ENCODE peak calls at places on chromosome 7, in seven cellular contexts. One of them, this sample, is unnamed.

GRCh38 chr7:157576415-157576814 is 239.6 kb downstream of the DNAJB6 start:
- DNase-seq in fibroblast of lung: no peak
- DNase-seq in GM23338: no peak
- DNase-seq in H1: no peak
- DNase-seq in neural progenitor cell: no peak
- DNase-seq in mammary epithelial cell: no peak
- DNase-seq in GM12878: no peak
- DNase-seq in this sample: no peak

GRCh38 chr7:123034106-123034505 is 38.6 kb upstream of the TAS2R16 start:
- DNase-seq in neural progenitor cell: no peak
- DNase-seq in mammary epithelial cell: no peak
- DNase-seq in H1: no peak
- DNase-seq in GM12878: no peak
- DNase-seq in fibroblast of lung: no peak
- DNase-seq in GM23338: no peak
- DNase-seq in this sample: no peak

GRCh38 chr7:47451851-47452205 is 130.1 kb downstream of the TNS3 start:
- DNase-seq in mammary epithelial cell: no peak
- DNase-seq in H1: no peak
- DNase-seq in GM23338: no peak
- DNase-seq in GM12878: no peak
- DNase-seq in fibroblast of lung: peak
- DNase-seq in neural progenitor cell: no peak
- DNase-seq in this sample: peak

GRCh38 chr7:2929321-2930201 is 85.5 kb upstream of the GNA12 start:
- DNase-seq in H1: no peak
- DNase-seq in fibroblast of lung: no peak
- DNase-seq in GM23338: no peak
- DNase-seq in mammary epithelial cell: no peak
- DNase-seq in GM12878: no peak
- DNase-seq in neural progenitor cell: no peak
- DNase-seq in this sample: no peak

GRCh38 chr7:156759143-156759542 is 118.6 kb downstream of the RNF32 start:
- DNase-seq in GM23338: no peak
- DNase-seq in fibroblast of lung: no peak
- DNase-seq in neural progenitor cell: no peak
- DNase-seq in H1: no peak
- DNase-seq in mammary epithelial cell: no peak
- DNase-seq in GM12878: no peak
- DNase-seq in this sample: no peak

GRCh38 chr7:2451171-2452073 is 24.8 kb downstream of the GRIFIN start:
- DNase-seq in fibroblast of lung: peak
- DNase-seq in mammary epithelial cell: peak
- DNase-seq in neural progenitor cell: peak
- DNase-seq in GM23338: peak
- DNase-seq in H1: peak
- DNase-seq in GM12878: no peak
- DNase-seq in this sample: peak

GRCh38 chr7:153066711-153067110 is 307.2 kb downstream of the ACTR3B start:
- DNase-seq in GM23338: no peak
- DNase-seq in mammary epithelial cell: no peak
- DNase-seq in H1: no peak
- DNase-seq in GM12878: no peak
- DNase-seq in neural progenitor cell: no peak
- DNase-seq in fibroblast of lung: no peak
- DNase-seq in this sample: no peak

GRCh38 chr7:84085147-84085546 is 109.4 kb downstream of the SEMA3A start:
- DNase-seq in neural progenitor cell: no peak
- DNase-seq in mammary epithelial cell: peak
- DNase-seq in H1: no peak
- DNase-seq in fibroblast of lung: peak
- DNase-seq in GM23338: no peak
- DNase-seq in GM12878: no peak
- DNase-seq in this sample: peak

GRCh38 chr7:14598978-14599377 is 303.6 kb downstream of the DGKB start:
- DNase-seq in mammary epithelial cell: peak
- DNase-seq in H1: no peak
- DNase-seq in GM12878: no peak
- DNase-seq in GM23338: no peak
- DNase-seq in fibroblast of lung: peak
- DNase-seq in neural progenitor cell: no peak
- DNase-seq in this sample: peak

GRCh38 chr7:30278386-30278785 is 6.0 kb upstream of the ZNRF2 start:
- DNase-seq in H1: no peak
- DNase-seq in GM12878: no peak
- DNase-seq in neural progenitor cell: no peak
- DNase-seq in mammary epithelial cell: no peak
- DNase-seq in GM23338: no peak
- DNase-seq in fibroblast of lung: no peak
- DNase-seq in this sample: no peak

GRCh38 chr7:78677391-78677790 is 776.1 kb downstream of the MAGI2 start:
- DNase-seq in neural progenitor cell: no peak
- DNase-seq in GM23338: no peak
- DNase-seq in mammary epithelial cell: no peak
- DNase-seq in GM12878: no peak
- DNase-seq in H1: no peak
- DNase-seq in fibroblast of lung: no peak
- DNase-seq in this sample: no peak

GRCh38 chr7:130490888-130491771 is 755 bp upstream of the MEST start:
- DNase-seq in GM12878: no peak
- DNase-seq in GM23338: peak
- DNase-seq in H1: no peak
- DNase-seq in neural progenitor cell: peak
- DNase-seq in mammary epithelial cell: no peak
- DNase-seq in fibroblast of lung: peak
- DNase-seq in this sample: peak

GRCh38 chr7:25216837-25217236 is 11.4 kb downstream of the NPVF start:
- DNase-seq in mammary epithelial cell: peak
- DNase-seq in GM12878: peak
- DNase-seq in fibroblast of lung: peak
- DNase-seq in H1: no peak
- DNase-seq in GM23338: peak
- DNase-seq in neural progenitor cell: peak
- DNase-seq in this sample: peak

GRCh38 chr7:75590373-75591005 is 98.4 kb downstream of the SPDYE5 start:
- DNase-seq in GM23338: no peak
- DNase-seq in fibroblast of lung: no peak
- DNase-seq in neural progenitor cell: no peak
- DNase-seq in mammary epithelial cell: no peak
- DNase-seq in H1: no peak
- DNase-seq in GM12878: no peak
- DNase-seq in this sample: no peak

GRCh38 chr7:137718360-137718759 is 128.4 kb downstream of the DGKI start:
- DNase-seq in GM23338: no peak
- DNase-seq in H1: no peak
- DNase-seq in mammary epithelial cell: no peak
- DNase-seq in GM12878: no peak
- DNase-seq in fibroblast of lung: no peak
- DNase-seq in neural progenitor cell: no peak
- DNase-seq in this sample: peak

GRCh38 chr7:108335264-108335918 is 120.8 kb downstream of the NRCAM start:
- DNase-seq in mammary epithelial cell: no peak
- DNase-seq in H1: no peak
- DNase-seq in fibroblast of lung: peak
- DNase-seq in GM12878: no peak
- DNase-seq in neural progenitor cell: no peak
- DNase-seq in GM23338: peak
- DNase-seq in this sample: peak

GRCh38 chr7:79876769-79877362 is 257.8 kb upstream of the GNAI1 start:
- DNase-seq in GM23338: no peak
- DNase-seq in GM12878: no peak
- DNase-seq in neural progenitor cell: no peak
- DNase-seq in mammary epithelial cell: peak
- DNase-seq in fibroblast of lung: peak
- DNase-seq in H1: no peak
- DNase-seq in this sample: peak

GRCh38 chr7:156127166-156128134 is 315.2 kb upstream of the SHH start:
- DNase-seq in GM12878: no peak
- DNase-seq in H1: peak
- DNase-seq in neural progenitor cell: no peak
- DNase-seq in GM23338: peak
- DNase-seq in mammary epithelial cell: no peak
- DNase-seq in fibroblast of lung: no peak
- DNase-seq in this sample: no peak

GRCh38 chr7:30062587-30062986 is 34.4 kb downstream of the PLEKHA8 start:
- DNase-seq in GM12878: no peak
- DNase-seq in H1: no peak
- DNase-seq in fibroblast of lung: peak
- DNase-seq in mammary epithelial cell: peak
- DNase-seq in neural progenitor cell: peak
- DNase-seq in GM23338: peak
- DNase-seq in this sample: peak

GRCh38 chr7:95784796-95785195 is 12.4 kb downstream of the DYNC1I1 start:
- DNase-seq in mammary epithelial cell: no peak
- DNase-seq in GM12878: no peak
- DNase-seq in H1: no peak
- DNase-seq in fibroblast of lung: no peak
- DNase-seq in GM23338: no peak
- DNase-seq in neural progenitor cell: no peak
- DNase-seq in this sample: no peak

GRCh38 chr7:124263232-124263827 is 230.5 kb upstream of the TMEM229A start:
- DNase-seq in fibroblast of lung: peak
- DNase-seq in GM23338: peak
- DNase-seq in H1: no peak
- DNase-seq in neural progenitor cell: peak
- DNase-seq in GM12878: peak
- DNase-seq in mammary epithelial cell: peak
- DNase-seq in this sample: no peak

GRCh38 chr7:116509982-116510579 is 10.5 kb downstream of the CAV2 start:
- DNase-seq in neural progenitor cell: no peak
- DNase-seq in mammary epithelial cell: no peak
- DNase-seq in GM12878: no peak
- DNase-seq in fibroblast of lung: peak
- DNase-seq in GM23338: no peak
- DNase-seq in H1: no peak
- DNase-seq in this sample: no peak

GRCh38 chr7:140475747-140476333 is 3.5 kb downstream of the MKRN1 start:
- DNase-seq in GM23338: peak
- DNase-seq in mammary epithelial cell: peak
- DNase-seq in fibroblast of lung: peak
- DNase-seq in H1: no peak
- DNase-seq in GM12878: no peak
- DNase-seq in neural progenitor cell: peak
- DNase-seq in this sample: peak

GRCh38 chr7:16271990-16272665 is 149.2 kb downstream of the CRPPA start:
- DNase-seq in GM12878: no peak
- DNase-seq in mammary epithelial cell: peak
- DNase-seq in neural progenitor cell: no peak
- DNase-seq in fibroblast of lung: no peak
- DNase-seq in GM23338: peak
- DNase-seq in H1: no peak
- DNase-seq in this sample: peak

GRCh38 chr7:157002819-157003421 is 7.5 kb downstream of the MNX1 start:
- DNase-seq in H1: no peak
- DNase-seq in fibroblast of lung: no peak
- DNase-seq in GM12878: no peak
- DNase-seq in GM23338: peak
- DNase-seq in neural progenitor cell: peak
- DNase-seq in mammary epithelial cell: no peak
- DNase-seq in this sample: no peak

DNA sequence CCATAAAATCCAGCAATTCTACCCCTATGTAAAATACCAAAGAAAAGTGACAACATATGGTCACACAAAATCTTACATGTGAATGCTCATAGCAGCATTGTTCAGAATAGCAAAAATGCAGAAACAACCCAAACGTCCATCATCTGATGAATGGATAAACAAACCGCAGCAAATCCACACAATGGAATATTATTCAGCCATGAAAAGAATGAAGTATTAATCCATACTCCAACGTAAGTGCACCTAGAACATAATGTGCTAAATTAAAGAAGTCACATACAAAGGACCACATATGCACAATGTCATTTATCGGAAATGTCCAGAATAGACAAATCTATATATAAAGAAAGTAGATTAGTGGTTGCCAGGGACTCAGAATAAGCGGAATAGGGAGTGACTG is 57.4 kb downstream of the SMURF1 start:
- DNase-seq in fibroblast of lung: no peak
- DNase-seq in GM23338: no peak
- DNase-seq in mammary epithelial cell: no peak
- DNase-seq in H1: no peak
- DNase-seq in neural progenitor cell: no peak
- DNase-seq in GM12878: no peak
- DNase-seq in this sample: no peak
- H3K4me2 ChIP-seq in fibroblast of lung: no peak
- H3K4me2 ChIP-seq in GM23338: no peak
- H3K4me2 ChIP-seq in mammary epithelial cell: no peak
- H3K4me2 ChIP-seq in H1: no peak
- H3K4me2 ChIP-seq in neural progenitor cell: no peak
- H3K4me2 ChIP-seq in GM12878: no peak
- H3K4me2 ChIP-seq in this sample: no peak

DNA sequence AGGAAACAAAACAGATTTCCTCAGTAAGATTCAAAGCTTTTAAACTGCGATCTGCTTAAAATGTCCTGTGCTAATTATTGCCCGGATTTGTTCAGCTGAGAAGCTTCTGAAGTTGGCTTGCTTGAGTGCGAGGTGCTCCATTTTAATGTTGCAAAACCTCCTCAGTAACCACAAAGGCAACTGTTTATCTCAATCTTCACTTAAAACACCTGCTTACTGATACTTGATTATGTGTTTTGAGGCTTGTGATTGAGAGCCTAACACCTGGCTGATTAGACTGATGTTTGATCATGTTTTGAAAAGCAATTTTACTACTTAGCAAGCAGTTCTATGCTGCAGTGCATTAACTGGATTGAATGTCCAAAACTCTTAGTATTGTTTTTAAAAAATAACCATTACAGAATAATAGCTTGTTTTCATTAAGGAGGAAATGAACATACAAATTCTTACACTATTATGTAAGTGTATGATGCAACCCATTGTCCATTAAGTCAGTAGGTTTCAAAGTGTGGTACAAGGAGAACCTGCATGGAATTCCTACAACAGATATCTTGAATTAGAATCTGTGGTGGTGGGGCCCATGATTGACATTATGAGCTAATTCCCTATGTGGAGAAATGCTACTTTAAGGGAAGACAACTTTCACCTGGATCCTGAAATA is 96.9 kb upstream of the FAM180A start:
- DNase-seq in GM12878: no peak
- DNase-seq in GM23338: no peak
- DNase-seq in mammary epithelial cell: no peak
- DNase-seq in fibroblast of lung: no peak
- DNase-seq in neural progenitor cell: no peak
- DNase-seq in H1: no peak
- DNase-seq in this sample: peak
- H2AFZ ChIP-seq in GM12878: no peak
- H2AFZ ChIP-seq in GM23338: no peak
- H2AFZ ChIP-seq in mammary epithelial cell: no peak
- H2AFZ ChIP-seq in fibroblast of lung: no peak
- H2AFZ ChIP-seq in neural progenitor cell: no peak
- H2AFZ ChIP-seq in H1: no peak
- H2AFZ ChIP-seq in this sample: no peak

GRCh38 chr7:31948041-31948440 is 122.2 kb downstream of the PDE1C start:
- DNase-seq in mammary epithelial cell: peak
- DNase-seq in neural progenitor cell: no peak
- DNase-seq in GM12878: no peak
- DNase-seq in H1: no peak
- DNase-seq in GM23338: no peak
- DNase-seq in fibroblast of lung: peak
- DNase-seq in this sample: peak
- H3K4me2 ChIP-seq in mammary epithelial cell: peak
- H3K4me2 ChIP-seq in neural progenitor cell: no peak
- H3K4me2 ChIP-seq in GM12878: no peak
- H3K4me2 ChIP-seq in H1: no peak
- H3K4me2 ChIP-seq in GM23338: no peak
- H3K4me2 ChIP-seq in fibroblast of lung: no peak
- H3K4me2 ChIP-seq in this sample: peak

GRCh38 chr7:142012825-142013506 is 17.3 kb downstream of the MGAM start:
- DNase-seq in mammary epithelial cell: peak
- DNase-seq in H1: no peak
- DNase-seq in GM12878: no peak
- DNase-seq in neural progenitor cell: peak
- DNase-seq in GM23338: peak
- DNase-seq in fibroblast of lung: no peak
- DNase-seq in this sample: peak
- H2AFZ ChIP-seq in mammary epithelial cell: peak
- H2AFZ ChIP-seq in H1: peak
- H2AFZ ChIP-seq in GM12878: no peak
- H2AFZ ChIP-seq in neural progenitor cell: no peak
- H2AFZ ChIP-seq in GM23338: peak
- H2AFZ ChIP-seq in fibroblast of lung: no peak
- H2AFZ ChIP-seq in this sample: peak